ENCODE peak calls at places on chromosomes 3 and 15, in six cellular contexts. M, N, D, U, K and V are unnamed samples. For H3K4me1, the result is how much of the 10 kb centered on the place peaks cover.

GRCh38 chr3:153069598-153069997 is 92.4 kb upstream of the RAP2B start:
- DNase-seq in M (no peak), N (no peak), D (no peak), U (no peak), K (no peak), V (no peak)

GRCh38 chr15:56929389-56929788 is 10.9 kb downstream of the TCF12 start:
- DNase-seq in M (peak), N (no peak), D (no peak), U (no peak), K (no peak), V (no peak)

GRCh38 chr15:46242935-46243334 is 608.1 kb downstream of the SQOR start:
- DNase-seq in M (no peak), N (no peak), D (no peak), U (no peak), K (no peak), V (no peak)

GRCh38 chr15:77531191-77532000 is 101.3 kb downstream of the LINGO1 start:
- DNase-seq in M (no peak), N (no peak), D (no peak), U (peak), K (no peak), V (no peak)

GRCh38 chr3:122273498-122273897 is 51.5 kb upstream of the CSTA start:
- DNase-seq in M (no peak), N (no peak), D (no peak), U (no peak), K (no peak), V (no peak)

GRCh38 chr3:83622526-83622925 is 1336.3 kb upstream of the CADM2 start:
- DNase-seq in M (no peak), N (no peak), D (no peak), U (no peak), K (no peak), V (no peak)

GRCh38 chr15:79176151-79176550 is 85.6 kb upstream of the RASGRF1 start:
- DNase-seq in M (no peak), N (no peak), D (no peak), U (no peak), K (no peak), V (no peak)

GRCh38 chr15:101001796-101002195 is 82.6 kb downstream of the LRRK1 start:
- DNase-seq in M (no peak), N (no peak), D (no peak), U (no peak), K (peak), V (no peak)

GRCh38 chr3:97795951-97796350 is 25.9 kb upstream of the CRYBG3 start:
- DNase-seq in M (no peak), N (no peak), D (no peak), U (no peak), K (no peak), V (no peak)

GRCh38 chr15:28094732-28095521 is 4.2 kb downstream of the OCA2 start:
- DNase-seq in M (no peak), N (peak), D (no peak), U (peak), K (peak), V (no peak)

GRCh38 chr15:28096720-28097431 is 2.2 kb downstream of the OCA2 start:
- DNase-seq in M (no peak), N (peak), D (no peak), U (no peak), K (peak), V (no peak)

GRCh38 chr15:28096411-28096719 is 2.8 kb downstream of the OCA2 start:
- DNase-seq in M (no peak), N (no peak), D (no peak), U (no peak), K (no peak), V (no peak)

GRCh38 chr15:28091313-28091712 is 7.8 kb downstream of the OCA2 start:
- DNase-seq in M (no peak), N (no peak), D (no peak), U (no peak), K (no peak), V (no peak)

GRCh38 chr15:28093761-28094535 is 5.2 kb downstream of the OCA2 start:
- DNase-seq in M (no peak), N (no peak), D (no peak), U (no peak), K (peak), V (no peak)
- H3K27ac ChIP-seq in M (no peak), N (no peak), D (peak), U (peak), K (no peak), V (no peak)

GRCh38 chr3:146156801-146157310 is 4.1 kb downstream of the PLOD2 start:
- DNase-seq in M (no peak), N (no peak), D (no peak), U (no peak), K (no peak), V (no peak)
- H3K4me3 ChIP-seq in M (no peak), N (peak), D (peak), U (peak), K (no peak), V (no peak)

DNA sequence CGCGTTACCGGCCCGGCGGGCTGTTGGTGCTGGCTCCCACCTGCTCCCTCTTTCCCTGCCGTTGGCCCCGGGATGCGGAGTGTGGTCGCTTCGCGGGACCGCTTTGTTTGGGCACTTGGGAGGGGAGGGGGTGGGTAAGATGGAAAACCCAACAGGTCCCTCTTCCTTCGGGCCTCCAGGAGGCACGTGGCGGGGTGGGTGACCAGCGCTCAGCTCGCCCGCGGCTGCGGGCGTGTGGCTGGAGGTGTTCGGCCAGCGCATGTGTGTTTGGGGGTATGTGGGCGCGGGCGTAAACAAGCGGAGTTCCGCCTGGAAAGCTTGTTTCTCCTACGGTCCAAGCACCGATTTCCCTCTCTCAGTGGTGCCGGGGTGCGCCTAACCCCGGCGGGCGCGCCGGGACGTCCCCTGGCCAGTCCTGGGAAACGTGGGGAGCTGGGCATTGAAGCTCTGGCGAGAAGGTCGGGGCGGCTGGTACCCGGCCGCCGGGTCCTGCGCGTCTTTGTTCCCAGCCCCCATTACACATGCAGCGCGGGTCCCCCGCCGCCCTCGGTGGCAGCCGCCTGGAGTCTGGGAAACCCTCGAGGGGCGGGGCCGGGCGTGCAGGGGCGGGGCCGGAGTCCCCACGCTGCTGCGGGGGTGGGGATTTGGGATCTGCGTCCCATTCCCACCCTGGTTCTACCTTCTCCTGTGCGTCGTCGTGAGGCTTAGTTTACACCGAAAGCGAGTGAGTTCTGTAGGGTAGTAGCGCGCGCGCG is 1.4 kb downstream of the ACVR2B start:
- DNase-seq in M (peak), N (peak), D (no peak), U (peak), K (peak), V (peak)
- H3K4me1 ChIP-seq in M (under half), N (under half), D (under half), U (under half), K (under half), V (under half)

DNA sequence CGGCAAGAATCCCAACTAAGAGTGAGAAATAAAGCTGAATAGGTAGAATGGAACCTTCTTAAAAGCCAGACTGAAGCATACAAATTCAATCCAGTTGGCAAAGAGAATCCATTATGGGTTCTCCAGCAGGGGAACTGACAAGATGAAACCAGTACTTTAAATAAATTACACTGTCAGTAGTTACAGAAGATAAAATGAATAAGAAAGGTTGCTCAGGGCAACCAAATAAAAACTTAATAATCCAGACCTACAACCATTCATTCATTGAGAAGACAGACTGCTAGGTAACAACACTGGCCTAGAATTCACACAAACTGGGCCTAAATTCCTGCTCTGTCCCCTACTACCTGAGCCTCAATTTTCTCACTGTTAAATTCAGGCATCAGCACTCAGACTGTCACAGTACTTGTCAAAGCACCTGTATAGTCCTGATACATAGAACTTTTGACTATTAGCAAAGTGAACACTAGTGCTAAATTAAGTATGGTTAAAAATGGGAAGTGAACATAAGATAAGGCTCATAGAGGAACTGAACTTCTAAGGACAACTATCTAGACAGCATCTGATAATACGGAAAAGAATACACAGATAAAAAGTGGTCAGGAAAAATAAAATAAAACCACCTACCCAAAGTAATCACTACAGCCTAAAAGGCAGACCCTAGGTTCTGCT is 6.0 kb downstream of the TBL1XR1 start:
- DNase-seq in M (no peak), N (no peak), D (no peak), U (no peak), K (no peak), V (no peak)
- H3K27ac ChIP-seq in M (peak), N (peak), D (peak), U (no peak), K (no peak), V (peak)

GRCh38 chr3:131795382-131796085 is 239.3 kb downstream of the CPNE4 start:
- DNase-seq in M (no peak), N (peak), D (no peak), U (no peak), K (no peak), V (no peak)
- H3K4me3 ChIP-seq in M (no peak), N (no peak), D (no peak), U (no peak), K (no peak), V (no peak)

GRCh38 chr3:58387650-58388546 is 45.7 kb downstream of the PDHB start:
- DNase-seq in M (no peak), N (no peak), D (no peak), U (no peak), K (no peak), V (no peak)
- H3K4me1 ChIP-seq in M (under half), N (under half), D (under half), U (under half), K (under half), V (under half)

GRCh38 chr3:161695811-161696210 is 199.2 kb downstream of the OTOL1 start:
- DNase-seq in M (no peak), N (no peak), D (no peak), U (no peak), K (no peak), V (no peak)
- H3K27ac ChIP-seq in M (no peak), N (no peak), D (no peak), U (no peak), K (no peak), V (no peak)

DNA sequence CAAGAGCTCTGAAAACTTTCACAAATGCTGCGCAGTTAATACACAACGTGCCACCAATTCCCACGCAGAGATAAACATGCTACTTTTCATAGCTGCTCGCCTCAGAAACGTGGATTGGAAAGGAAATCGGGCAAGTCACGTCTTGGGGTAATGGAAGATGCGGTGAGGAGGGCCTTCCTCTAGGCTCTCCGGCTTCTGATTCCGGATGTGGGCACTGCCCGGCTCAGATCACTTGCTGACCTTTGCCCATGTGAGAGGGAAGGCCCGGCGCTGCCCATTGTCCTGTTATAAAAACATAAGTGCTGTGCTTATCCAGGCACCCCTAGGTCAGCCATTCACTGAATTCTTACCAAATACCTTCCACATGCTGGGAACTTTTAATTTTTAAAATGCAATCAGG is 1.9 kb downstream of the ST8SIA2 start:
- DNase-seq in M (no peak), N (no peak), D (no peak), U (no peak), K (no peak), V (no peak)
- H3K4me3 ChIP-seq in M (no peak), N (peak), D (no peak), U (no peak), K (no peak), V (no peak)